ENCODE peak calls at places on chromosome 17, in ten cellular contexts. J is tibial nerve; X is BE2C; E is OCI-LY7; B is prostate gland; K is endothelial cell of umbilical vein; T is CD8-positive, alpha-beta T cell; Z is cardiac muscle cell; L is testis; V is thoracic aorta. F is an unnamed sample.

GRCh38 chr17:77487211-77487629 is 346.5 kb downstream of the SEC14L1 start:
- DNase-seq in L (no peak), Z (no peak), V (no peak), B (no peak), T (no peak), K (no peak), X (no peak), J (no peak), E (no peak), F (no peak)

GRCh38 chr17:40323731-40324650 is 15.0 kb downstream of the RARA start:
- DNase-seq in J (peak; percentile 71), K (peak; percentile 79), E (no peak), Z (peak; percentile 83), X (no peak), V (peak; percentile 89), B (no peak), T (no peak), L (peak; percentile 28), F (no peak)

GRCh38 chr17:30921544-30922196 is at the start of gene ADAP2:
- DNase-seq in Z (peak; percentile 11), T (no peak), L (peak; percentile 46), X (peak; percentile 8), E (peak; percentile 27), B (peak; percentile 43), K (no peak), J (peak; percentile 21), V (no peak), F (no peak)

GRCh38 chr17:82941021-82942001 is 101.5 kb upstream of the ZNF750 start:
- DNase-seq in L (no peak), T (no peak), Z (no peak), J (no peak), K (no peak), X (no peak), B (no peak), V (no peak), E (no peak), F (no peak)

GRCh38 chr17:76437467-76438402 is 15.2 kb downstream of the UBE2O start:
- DNase-seq in V (no peak), J (no peak), E (no peak), T (no peak), K (no peak), B (no peak), Z (no peak), L (no peak), X (no peak), F (no peak)

GRCh38 chr17:61368049-61368831 is 31.4 kb upstream of the TBX2 start:
- DNase-seq in V (no peak), Z (no peak), K (no peak), T (no peak), L (no peak), J (no peak), X (no peak), B (no peak), E (no peak), F (no peak)

GRCh38 chr17:61750656-61751055 is 112.7 kb downstream of the BRIP1 start:
- DNase-seq in E (no peak), T (no peak), X (no peak), Z (no peak), J (no peak), K (no peak), L (no peak), B (no peak), V (no peak), F (no peak)

GRCh38 chr17:69401251-69401650 is 13.2 kb upstream of the MAP2K6 start:
- DNase-seq in L (no peak), V (no peak), K (no peak), Z (no peak), T (no peak), E (no peak), B (no peak), X (no peak), J (no peak), F (no peak)

GRCh38 chr17:56979091-56979480 is 1.2 kb downstream of the SCPEP1 start:
- DNase-seq in E (peak; percentile 42), Z (no peak), L (no peak), V (no peak), X (no peak), T (no peak), J (no peak), B (no peak), K (no peak), F (no peak)

GRCh38 chr17:6539871-6540270 is 16.5 kb downstream of the PITPNM3 start:
- DNase-seq in T (no peak), B (no peak), E (no peak), L (no peak), J (no peak), Z (no peak), K (no peak), X (no peak), V (no peak), F (no peak)

GRCh38 chr17:50043290-50044148 is 12.4 kb upstream of the ITGA3 start:
- DNase-seq in J (peak; percentile 16), V (no peak), B (no peak), E (no peak), Z (peak; percentile 49), T (no peak), X (no peak), L (no peak), K (peak; percentile 56), F (no peak)

GRCh38 chr17:11625878-11626277 is 27.6 kb downstream of the DNAH9 start:
- DNase-seq in E (no peak), V (no peak), K (no peak), X (no peak), T (no peak), J (no peak), L (no peak), B (no peak), Z (no peak), F (no peak)

GRCh38 chr17:4040784-4041183 is 76.5 kb upstream of the ATP2A3 start:
- DNase-seq in B (no peak), E (no peak), V (no peak), X (no peak), L (no peak), Z (no peak), T (no peak), J (no peak), K (no peak), F (no peak)

GRCh38 chr17:80446645-80447405 is 29.6 kb downstream of the NPTX1 start:
- DNase-seq in X (no peak), B (no peak), K (no peak), Z (no peak), V (no peak), L (no peak), J (no peak), E (no peak), T (no peak), F (no peak)

GRCh38 chr17:61393550-61393903 is 6.1 kb upstream of the TBX2 start:
- DNase-seq in T (no peak), B (no peak), E (no peak), X (peak; percentile 47), K (no peak), Z (no peak), J (no peak), L (no peak), V (no peak), F (no peak)

GRCh38 chr17:82047914-82048570 is 3.6 kb downstream of the RFNG start:
- DNase-seq in T (no peak), X (no peak), L (no peak), E (no peak), J (no peak), V (no peak), B (no peak), Z (no peak), K (no peak), F (no peak)

GRCh38 chr17:67378444-67379250 is 1.6 kb downstream of the PITPNC1 start:
- DNase-seq in K (peak; percentile 83), X (peak; percentile 88), B (peak; percentile 79), E (peak; percentile 90), T (peak; percentile 74), V (no peak), Z (peak; percentile 81), L (peak; percentile 81), J (peak; percentile 63), F (peak; percentile 90)

GRCh38 chr17:54172654-54173316 is 350.1 kb downstream of the KIF2B start:
- DNase-seq in L (peak; percentile 52), V (no peak), T (no peak), E (peak; percentile 3), K (no peak), X (peak; percentile 23), B (no peak), Z (peak; percentile 41), J (no peak), F (peak; percentile 45)
- TF ChIP-seq CTCF in L (no peak), V (peak; percentile 28), T (no peak), E (peak; percentile 75), K (no peak), X (peak; percentile 74), B (no peak), Z (peak; percentile 48), J (no peak), F (peak; percentile 65)

DNA sequence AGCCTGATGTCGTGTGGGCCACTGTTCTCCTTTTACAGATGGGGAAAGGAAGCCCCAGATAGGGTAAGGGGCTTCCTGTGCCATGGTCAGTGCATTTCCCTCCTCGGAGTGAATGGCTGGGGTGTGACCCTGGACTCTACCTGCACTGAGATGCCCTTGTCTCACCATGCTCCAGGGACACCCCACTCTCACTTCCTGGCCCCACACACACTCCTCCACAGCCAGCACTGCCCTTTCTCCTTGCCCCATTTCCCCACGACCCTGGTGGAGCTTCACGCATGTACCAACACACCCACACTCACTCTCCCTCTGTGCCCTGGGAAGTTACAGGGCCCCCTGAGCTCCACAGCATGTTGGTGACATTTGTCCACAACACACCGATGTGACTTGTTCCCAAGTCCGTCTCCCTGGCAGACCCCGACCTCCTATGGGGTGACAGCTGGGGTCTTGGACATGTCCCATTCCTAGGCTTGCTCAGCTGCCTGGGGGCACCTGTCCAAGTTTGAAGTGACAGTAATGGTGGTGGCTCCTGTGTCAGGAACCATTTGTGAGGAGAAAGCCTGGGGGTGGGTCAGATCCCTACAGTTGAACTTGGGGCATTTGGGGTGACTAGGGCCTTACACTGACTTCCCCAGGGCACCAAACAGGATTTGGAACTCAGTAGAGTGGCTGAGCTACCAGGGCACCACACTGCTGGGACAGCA is 47.4 kb downstream of the PECAM1 start:
- DNase-seq in L (no peak), Z (no peak), V (no peak), J (no peak), T (no peak), K (no peak), B (no peak), X (no peak), E (no peak), F (no peak)
- H3K4me1 ChIP-seq in L (peaks cover 15% of the 10 kb centered on the region), Z (no peaks in the 10 kb centered on the region), V (peaks cover 5% of the 10 kb centered on the region), J (peaks cover 27% of the 10 kb centered on the region), T (peaks cover 18% of the 10 kb centered on the region), K (peaks cover 41% of the 10 kb centered on the region), B (no peaks in the 10 kb centered on the region), X (no peaks in the 10 kb centered on the region), E (no peaks in the 10 kb centered on the region), F (peaks cover 4% of the 10 kb centered on the region)

DNA sequence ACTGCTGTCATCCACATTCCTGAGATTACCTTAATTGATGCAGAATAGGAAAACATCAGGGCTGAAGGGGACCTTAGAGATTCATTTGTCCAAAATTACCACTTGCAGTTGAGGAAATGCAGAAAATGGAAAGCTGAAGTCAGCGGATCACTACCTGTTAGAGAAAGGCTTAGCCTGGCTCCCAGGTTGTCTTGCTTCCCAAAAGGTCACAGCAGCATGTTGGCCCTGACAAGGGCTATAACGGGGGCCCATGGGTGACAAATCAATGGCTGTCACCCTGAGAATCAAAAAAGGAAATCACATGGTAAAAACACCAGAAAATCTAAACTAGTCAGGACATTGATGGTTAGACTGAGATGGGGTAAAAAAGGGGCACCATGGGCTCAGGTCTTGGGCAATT is 51.7 kb downstream of the HLF start:
- DNase-seq in V (no peak), X (no peak), E (no peak), J (no peak), B (no peak), T (no peak), L (no peak), K (no peak), Z (no peak), F (no peak)
- H3K36me3 ChIP-seq in V (peaks cover 15% of the 10 kb centered on the region), X (no peaks in the 10 kb centered on the region), E (no peaks in the 10 kb centered on the region), J (peaks cover 51% of the 10 kb centered on the region), B (no peaks in the 10 kb centered on the region), T (no peaks in the 10 kb centered on the region), L (no peaks in the 10 kb centered on the region), K (no peaks in the 10 kb centered on the region), Z (no peaks in the 10 kb centered on the region), F (no peaks in the 10 kb centered on the region)

GRCh38 chr17:38402897-38403296 is 25.4 kb upstream of the ARHGAP23 start:
- DNase-seq in L (no peak), J (no peak), X (no peak), E (no peak), T (no peak), V (no peak), B (no peak), K (no peak), Z (no peak), F (no peak)
- TF ChIP-seq CTCF in L (no peak), J (no peak), X (peak; percentile 4), E (peak; percentile 47), T (no peak), V (no peak), B (no peak), K (no peak), Z (peak; percentile 7), F (no peak)